ENCODE peak calls at places on chromosomes 13 and 19, in five cellular contexts. L is uterus, M is transverse colon, A is IMR-90, N is A549. S is an unnamed sample.

GRCh38 chr19:7916137-7916907 is 1.7 kb downstream of the TGFBR3L start:
- DNase-seq in L (no peak), M (peak), A (no peak), N (no peak), S (no peak)

GRCh38 chr19:18999016-18999758 is 34.1 kb downstream of the SUGP2 start:
- DNase-seq in L (no peak), M (no peak), A (peak), N (no peak), S (no peak)

GRCh38 chr19:46955114-46955812 is 64.4 kb upstream of the NPAS1 start:
- DNase-seq in L (no peak), M (no peak), A (peak), N (no peak), S (no peak)

GRCh38 chr13:113086031-113086750 is 19.4 kb upstream of the F7 start:
- DNase-seq in L (no peak), M (no peak), A (peak), N (peak), S (no peak)

GRCh38 chr13:34833562-34834182 is 108.4 kb upstream of the NBEA start:
- DNase-seq in L (no peak), M (no peak), A (peak), N (peak), S (no peak)

GRCh38 chr13:74329978-74330377 is 195.8 kb upstream of the KLF12 start:
- DNase-seq in L (no peak), M (no peak), A (no peak), N (no peak), S (no peak)

GRCh38 chr13:40438999-40439797 is 227.2 kb downstream of the FOXO1 start:
- DNase-seq in L (no peak), M (no peak), A (no peak), N (no peak), S (no peak)

GRCh38 chr19:14366529-14366928 is 14.7 kb upstream of the ADGRE5 start:
- DNase-seq in L (no peak), M (peak), A (peak), N (peak), S (peak)

GRCh38 chr19:47280183-47280797 is 5.6 kb downstream of the INAFM1 start:
- DNase-seq in L (peak), M (peak), A (no peak), N (peak), S (peak)

GRCh38 chr13:26370495-26370990 is 116.6 kb downstream of the CDK8 start:
- DNase-seq in L (no peak), M (no peak), A (peak), N (no peak), S (no peak)

GRCh38 chr19:48907671-48908070 is 7.6 kb downstream of the NUCB1 start:
- DNase-seq in L (no peak), M (peak), A (no peak), N (no peak), S (no peak)

GRCh38 chr13:113836917-113837553 is 26.8 kb downstream of the GAS6 start:
- DNase-seq in L (peak), M (no peak), A (peak), N (peak), S (peak)

GRCh38 chr13:30125422-30126073 is 181.8 kb downstream of the KATNAL1 start:
- DNase-seq in L (peak), M (no peak), A (peak), N (peak), S (peak)

GRCh38 chr13:106274551-106275208 is 260.8 kb downstream of the EFNB2 start:
- DNase-seq in L (no peak), M (no peak), A (no peak), N (no peak), S (no peak)

GRCh38 chr13:109288151-109288709 is 498.2 kb downstream of the IRS2 start:
- DNase-seq in L (no peak), M (no peak), A (peak), N (no peak), S (no peak)

GRCh38 chr19:29285878-29286277 is 72.9 kb upstream of the UQCRFS1 start:
- DNase-seq in L (peak), M (no peak), A (no peak), N (peak), S (no peak)

GRCh38 chr19:48556825-48557224 is 4.9 kb downstream of the SULT2B1 start:
- DNase-seq in L (no peak), M (no peak), A (no peak), N (no peak), S (no peak)

GRCh38 chr19:18389095-18389735 is 3.3 kb downstream of the GDF15 start:
- DNase-seq in L (no peak), M (no peak), A (no peak), N (no peak), S (no peak)

GRCh38 chr19:41352609-41353465 is 885 bp downstream of the TGFB1 start:
- DNase-seq in L (peak), M (peak), A (peak), N (peak), S (peak)

GRCh38 chr13:26474286-26474685 is 83.2 kb upstream of the WASF3 start:
- DNase-seq in L (no peak), M (no peak), A (no peak), N (no peak), S (no peak)

GRCh38 chr13:46134961-46135522 is 30.2 kb upstream of the CPB2 start:
- DNase-seq in L (no peak), M (no peak), A (peak), N (no peak), S (peak)

GRCh38 chr19:55638864-55639359 is 1.9 kb upstream of the ZNF580 start:
- DNase-seq in L (no peak), M (no peak), A (peak), N (peak), S (no peak)

GRCh38 chr13:59203855-59204254 is 959.9 kb downstream of the DIAPH3 start:
- DNase-seq in L (no peak), M (no peak), A (no peak), N (no peak), S (no peak)

GRCh38 chr13:42581427-42581826 is 7.5 kb downstream of the TNFSF11 start:
- DNase-seq in L (no peak), M (no peak), A (no peak), N (no peak), S (no peak)

GRCh38 chr19:58003153-58003828 is 671 bp upstream of the ZNF606 start:
- DNase-seq in L (no peak), M (no peak), A (no peak), N (no peak), S (peak)

GRCh38 chr13:78323848-78324247 is 279.5 kb downstream of the POU4F1 start:
- DNase-seq in L (no peak), M (no peak), A (no peak), N (no peak), S (no peak)
- TF ChIP-seq POLR2A in L (no peak), M (no peak), A (no peak), N (no peak), S (no peak)

DNA sequence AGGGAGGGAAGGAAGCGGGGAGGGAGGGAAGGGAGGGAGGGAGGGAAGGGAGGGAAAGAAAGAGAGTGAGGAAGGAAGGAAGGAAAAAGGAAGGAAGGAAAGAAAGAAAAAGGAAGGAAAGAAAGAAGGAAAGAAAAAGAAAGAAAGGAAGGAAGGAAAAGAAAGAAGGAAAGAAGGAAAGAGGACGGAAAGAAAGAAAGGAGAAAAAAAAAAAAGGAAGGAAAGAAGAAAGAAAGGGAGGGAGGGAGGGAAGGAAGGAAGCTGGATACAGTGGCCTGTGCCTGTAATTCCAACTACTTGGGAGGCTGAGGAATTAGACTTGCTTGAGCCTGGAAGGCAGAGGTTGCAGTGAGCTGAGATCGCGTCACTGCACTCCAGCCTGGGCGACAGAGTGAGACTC is 35.3 kb downstream of the OLFM2 start:
- DNase-seq in L (no peak), M (no peak), A (no peak), N (no peak), S (no peak)
- H3K27ac ChIP-seq in L (no peak), M (no peak), A (no peak), N (no peak), S (no peak)

GRCh38 chr19:4908311-4908710 is 990 bp upstream of the UHRF1 start:
- DNase-seq in L (no peak), M (no peak), A (no peak), N (no peak), S (no peak)
- TF ChIP-seq CTCF in L (no peak), M (no peak), A (no peak), N (no peak), S (no peak)

DNA sequence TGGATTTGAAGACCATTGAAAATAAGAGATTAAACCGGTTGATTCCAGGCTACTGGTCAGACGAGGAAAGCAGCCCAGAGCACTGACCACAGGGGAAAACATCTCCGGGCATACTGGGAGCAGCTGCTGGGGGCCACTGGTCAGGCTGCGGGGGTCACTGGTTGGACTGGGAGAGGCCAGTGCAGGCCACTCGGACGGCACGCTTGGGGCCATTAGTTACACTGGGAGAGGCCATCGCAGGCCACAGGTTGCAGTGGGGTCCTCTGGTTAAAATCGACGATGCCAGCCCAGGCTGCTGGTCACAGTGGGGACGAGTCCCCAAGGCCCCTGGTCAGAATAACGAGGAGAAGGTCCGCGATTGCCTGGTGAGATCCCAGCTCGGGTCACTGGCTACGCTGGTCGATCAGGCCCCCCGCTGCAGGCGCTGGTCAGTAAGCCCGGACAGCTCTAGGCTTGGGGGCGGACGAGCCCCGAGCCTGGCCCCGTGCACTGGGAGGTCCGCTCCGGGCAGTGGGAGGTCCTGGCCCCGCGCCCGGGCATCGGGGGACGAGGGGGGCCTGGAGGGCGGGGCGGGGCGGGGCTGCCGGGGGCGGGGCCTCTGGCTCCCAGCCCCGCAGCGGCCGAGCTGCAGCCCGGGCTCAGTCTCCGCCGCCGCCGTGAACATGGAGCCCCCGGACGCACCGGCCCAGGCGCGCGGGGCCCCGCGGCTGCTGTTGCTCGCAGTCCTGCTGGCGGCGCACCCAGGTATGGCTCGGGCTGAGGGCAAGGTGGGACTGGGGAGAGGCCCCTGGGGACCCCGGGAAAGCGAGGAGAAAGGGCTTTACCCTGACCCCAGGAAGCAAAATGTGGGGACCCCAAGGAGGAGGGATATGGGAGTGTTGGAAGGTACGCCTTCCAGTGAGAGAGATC is at the start of gene BCAM:
- DNase-seq in L (peak), M (peak), A (peak), N (peak), S (peak)
- TF ChIP-seq POLR2A in L (peak), M (no peak), A (no peak), N (peak), S (peak)

GRCh38 chr19:2016041-2016807 is 710 bp upstream of the BTBD2 start:
- DNase-seq in L (peak), M (peak), A (peak), N (peak), S (peak)
- H3K27ac ChIP-seq in L (peak), M (peak), A (no peak), N (peak), S (peak)